ENCODE peak calls at places on chromosomes 7 and 10, in nine cellular contexts. C is adrenal gland, Y is AG04450, O is brain microvascular endothelial cell, U is esophagus squamous epithelium, M is WERI-Rb-1, P is cardiac muscle cell, G is fibroblast of lung, A is activated B cell treated with CpG ODN at 0.5 μM for 24 hours. F is an unnamed sample.

GRCh38 chr10:121442086-121442485 is 156.2 kb downstream of the FGFR2 start:
- DNase-seq in U (no peak), Y (no peak), O (no peak), P (no peak), A (no peak), C (no peak), M (no peak), G (no peak), F (no peak)

GRCh38 chr7:38383281-38383680 is 109.8 kb upstream of the TARP start:
- DNase-seq in G (no peak), O (no peak), P (no peak), C (no peak), U (no peak), Y (no peak), A (no peak), M (no peak), F (no peak)

GRCh38 chr7:75626954-75627353 is 111.8 kb downstream of the HIP1 start:
- DNase-seq in P (no peak), A (no peak), Y (no peak), U (no peak), C (no peak), O (no peak), G (no peak), M (no peak), F (no peak)

GRCh38 chr10:110989016-110989415 is 69.6 kb downstream of the SHOC2 start:
- DNase-seq in A (no peak), M (no peak), O (no peak), U (no peak), Y (no peak), G (peak), P (no peak), C (no peak), F (no peak)

GRCh38 chr7:112765105-112765504 is 25.1 kb downstream of the TMEM168 start:
- DNase-seq in U (no peak), M (no peak), C (no peak), O (no peak), G (no peak), A (no peak), P (no peak), Y (no peak), F (no peak)

GRCh38 chr10:95391570-95392249 is 100.9 kb upstream of the PDLIM1 start:
- DNase-seq in C (no peak), G (peak), O (peak), A (no peak), P (peak), Y (peak), M (no peak), U (no peak), F (no peak)

GRCh38 chr7:158802535-158803199 is 26.6 kb downstream of the ESYT2 start:
- DNase-seq in Y (no peak), M (no peak), C (no peak), O (no peak), P (peak), G (peak), U (no peak), A (no peak), F (no peak)

GRCh38 chr10:32958085-32958991 is at the start of gene ITGB1:
- DNase-seq in C (peak), U (peak), M (peak), O (peak), Y (peak), G (peak), A (peak), P (peak), F (peak)

GRCh38 chr10:101682172-101682825 is 12.7 kb downstream of the FBXW4 start:
- DNase-seq in G (peak), O (no peak), M (no peak), P (no peak), U (no peak), A (no peak), Y (no peak), C (no peak), F (no peak)

GRCh38 chr7:16921644-16922257 is 40.0 kb upstream of the AGR3 start:
- DNase-seq in A (no peak), U (no peak), O (no peak), Y (no peak), P (no peak), M (no peak), C (no peak), G (no peak), F (no peak)

GRCh38 chr7:124077546-124077945 is 44.7 kb upstream of the TMEM229A start:
- DNase-seq in A (no peak), C (no peak), G (no peak), O (no peak), P (no peak), M (no peak), U (no peak), Y (no peak), F (no peak)

GRCh38 chr7:96224682-96225081 is 97.2 kb downstream of the SLC25A13 start:
- DNase-seq in O (peak), C (no peak), M (peak), Y (no peak), A (no peak), U (no peak), P (peak), G (no peak), F (no peak)

GRCh38 chr7:111560773-111561658 is 1.3 kb downstream of the IMMP2L start:
- DNase-seq in M (no peak), A (no peak), G (peak), Y (no peak), C (no peak), O (peak), P (peak), U (no peak), F (no peak)

GRCh38 chr7:2654059-2654458 is 22.3 kb downstream of the TTYH3 start:
- DNase-seq in P (no peak), U (no peak), C (no peak), A (no peak), G (no peak), Y (no peak), M (no peak), O (no peak), F (no peak)

GRCh38 chr7:148383651-148384050 is 206.9 kb upstream of the C7orf33 start:
- DNase-seq in Y (no peak), A (no peak), G (no peak), U (no peak), P (no peak), O (no peak), C (no peak), M (no peak), F (no peak)

GRCh38 chr10:59648711-59649201 is 60.9 kb downstream of the SLC16A9 start:
- DNase-seq in G (no peak), M (no peak), C (no peak), O (peak), U (no peak), P (peak), A (no peak), Y (no peak), F (peak)

GRCh38 chr10:72764151-72764550 is 72.2 kb downstream of the MCU start:
- DNase-seq in M (no peak), A (no peak), Y (peak), G (peak), O (peak), U (no peak), P (peak), C (no peak), F (no peak)

GRCh38 chr10:51707392-51707791 is 8.0 kb upstream of the CSTF2T start:
- DNase-seq in G (no peak), A (no peak), C (no peak), P (no peak), M (no peak), O (no peak), Y (no peak), U (no peak), F (no peak)

GRCh38 chr7:108637049-108637621 is 67.5 kb downstream of the DNAJB9 start:
- DNase-seq in Y (no peak), C (no peak), P (no peak), A (no peak), M (no peak), U (no peak), O (no peak), G (no peak), F (no peak)

GRCh38 chr7:124765401-124766352 is at the start of gene GPR37:
- DNase-seq in A (no peak), G (peak), C (no peak), Y (peak), O (peak), U (peak), M (peak), P (peak), F (peak)

GRCh38 chr7:27269455-27269854 is 26.9 kb downstream of the EVX1 start:
- DNase-seq in Y (no peak), C (no peak), P (no peak), U (no peak), M (no peak), G (no peak), O (no peak), A (no peak), F (no peak)

GRCh38 chr10:75774780-75775490 is 343.5 kb downstream of the LRMDA start:
- DNase-seq in G (no peak), U (no peak), M (no peak), P (peak), O (no peak), A (no peak), Y (no peak), C (no peak), F (no peak)

GRCh38 chr10:21758239-21758638 is 224.2 kb downstream of the MLLT10 start:
- DNase-seq in U (no peak), O (no peak), G (no peak), Y (no peak), C (no peak), A (no peak), P (no peak), M (no peak), F (no peak)

GRCh38 chr7:92057375-92057774 is 76.9 kb downstream of the CYP51A1 start:
- DNase-seq in M (no peak), G (no peak), P (no peak), Y (no peak), A (no peak), C (no peak), U (no peak), O (no peak), F (no peak)

GRCh38 chr7:44441079-44441478 is 49.4 kb downstream of the NUDCD3 start:
- DNase-seq in C (no peak), A (no peak), M (no peak), G (no peak), U (no peak), O (no peak), P (no peak), Y (no peak), F (no peak)

GRCh38 chr7:3937146-3937545 is 636.1 kb downstream of the SDK1 start:
- DNase-seq in G (no peak), Y (no peak), O (no peak), P (no peak), A (no peak), M (no peak), C (peak), U (no peak), F (no peak)

GRCh38 chr10:76040830-76041220 is 609.4 kb downstream of the LRMDA start:
- DNase-seq in O (no peak), G (no peak), U (no peak), P (no peak), A (no peak), C (no peak), M (no peak), Y (no peak), F (no peak)

GRCh38 chr7:140707132-140707531 is 10.6 kb downstream of the NDUFB2 start:
- DNase-seq in Y (no peak), P (no peak), A (no peak), U (no peak), O (no peak), C (no peak), M (no peak), G (peak), F (no peak)

GRCh38 chr10:46526682-46527038 is 29.8 kb downstream of the GPRIN2 start:
- DNase-seq in P (no peak), A (peak), M (no peak), U (no peak), Y (no peak), C (no peak), G (no peak), O (no peak), F (no peak)

DNA sequence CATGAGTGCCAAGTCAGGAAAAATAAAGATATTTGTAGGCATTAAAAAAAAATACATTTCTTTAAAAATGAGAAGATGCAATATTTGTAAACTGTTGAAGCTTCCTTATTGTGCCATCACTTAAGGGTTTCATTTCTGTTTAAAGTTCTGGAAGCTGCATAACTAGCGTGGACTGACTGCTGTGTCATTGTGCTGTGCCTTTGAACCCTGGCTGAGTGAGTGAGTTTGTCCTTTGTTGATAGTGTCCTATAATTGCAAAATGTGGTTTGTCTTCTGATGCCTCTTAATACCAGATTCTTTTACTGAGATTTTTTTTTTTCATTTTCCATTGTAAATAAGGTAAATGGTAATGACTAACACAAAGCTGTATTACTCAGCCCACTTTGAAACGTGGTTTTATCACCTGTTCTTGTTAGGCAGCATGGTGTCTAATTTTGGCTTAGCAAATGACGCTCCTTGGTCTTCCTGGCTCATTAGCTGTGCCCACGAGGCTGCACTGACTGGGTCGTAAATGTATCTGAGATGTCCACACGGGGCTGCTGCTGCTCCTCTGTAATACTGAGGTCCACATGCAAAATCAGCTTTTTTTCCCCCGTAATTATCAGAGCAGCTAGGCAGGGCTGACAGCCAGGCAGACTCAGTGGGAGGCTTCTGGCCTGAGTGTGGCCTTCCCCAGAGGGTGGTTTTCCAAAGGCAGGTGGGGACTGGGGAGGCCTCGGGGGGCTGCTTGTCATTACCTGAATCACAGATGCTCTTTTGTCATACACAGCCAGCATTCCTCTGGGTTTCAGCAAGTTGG is 14.8 kb downstream of the ZSCAN25 start:
- DNase-seq in Y (no peak), G (peak), U (no peak), O (peak), C (peak), P (peak), M (no peak), A (no peak), F (no peak)
- TF ChIP-seq CTCF in Y (no peak), G (peak), U (peak), O (peak), C (peak), P (peak), M (peak), A (no peak), F (no peak)

DNA sequence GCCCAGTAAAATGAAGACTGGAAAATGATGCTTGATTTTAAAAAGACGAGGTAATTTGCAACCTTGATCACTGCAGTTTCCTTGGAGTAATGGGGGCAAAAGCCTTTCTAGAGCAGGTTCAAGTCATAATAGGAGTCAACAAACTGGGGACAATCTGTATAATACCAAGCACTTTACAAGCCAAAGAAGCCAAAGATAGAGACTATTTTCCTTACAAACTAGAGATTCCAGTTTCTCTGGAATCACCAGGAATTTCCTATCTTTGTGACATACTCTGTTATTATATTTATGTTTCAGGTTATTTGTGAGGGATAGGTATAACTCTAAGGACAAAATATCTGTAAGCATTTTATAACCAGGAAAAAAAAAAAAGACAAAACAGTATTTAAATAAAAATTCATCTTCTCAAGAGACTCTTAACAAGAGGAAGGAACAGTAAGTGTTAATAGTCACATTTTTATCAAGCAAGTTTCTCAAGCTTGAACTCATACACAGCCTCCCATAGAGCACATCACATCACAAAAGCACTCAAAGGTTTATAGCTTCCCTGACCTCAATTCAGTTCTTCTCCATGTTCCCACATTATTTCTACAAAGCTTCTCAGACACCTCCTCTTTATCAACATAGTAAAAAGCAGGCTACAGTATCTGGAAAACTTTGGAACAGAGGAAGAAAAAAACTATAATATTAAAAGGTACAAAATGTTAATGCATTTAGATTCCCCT is 18.9 kb downstream of the JMJD1C start:
- DNase-seq in M (no peak), Y (no peak), U (no peak), A (no peak), G (no peak), C (no peak), O (no peak), P (no peak), F (no peak)
- TF ChIP-seq CTCF in M (no peak), Y (no peak), U (no peak), A (no peak), G (no peak), C (no peak), O (no peak), P (no peak), F (no peak)

DNA sequence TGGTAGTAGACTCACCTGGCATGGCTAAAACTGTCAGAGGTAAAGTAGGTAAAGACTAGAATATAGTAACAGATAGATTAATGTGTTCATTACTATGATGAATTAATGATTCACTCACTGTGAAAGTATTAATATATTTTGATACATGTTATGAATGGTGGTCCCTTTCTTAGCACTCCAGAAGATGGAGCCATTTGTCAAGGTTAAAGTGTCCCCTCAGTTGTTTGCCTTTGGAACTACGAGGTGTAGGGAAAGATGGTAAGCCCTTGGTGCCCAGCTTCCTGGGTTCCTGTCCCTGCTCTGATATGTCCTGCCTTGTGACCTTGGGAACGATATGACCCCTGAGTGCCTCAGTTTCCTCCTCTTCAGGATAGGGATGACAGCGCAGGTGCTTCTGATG is 49.4 kb downstream of the HTRA1 start:
- DNase-seq in G (no peak), A (no peak), M (no peak), O (no peak), C (no peak), U (no peak), P (no peak), Y (no peak), F (no peak)
- TF ChIP-seq CTCF in G (no peak), A (no peak), M (no peak), O (no peak), C (no peak), U (no peak), P (no peak), Y (no peak), F (no peak)

DNA sequence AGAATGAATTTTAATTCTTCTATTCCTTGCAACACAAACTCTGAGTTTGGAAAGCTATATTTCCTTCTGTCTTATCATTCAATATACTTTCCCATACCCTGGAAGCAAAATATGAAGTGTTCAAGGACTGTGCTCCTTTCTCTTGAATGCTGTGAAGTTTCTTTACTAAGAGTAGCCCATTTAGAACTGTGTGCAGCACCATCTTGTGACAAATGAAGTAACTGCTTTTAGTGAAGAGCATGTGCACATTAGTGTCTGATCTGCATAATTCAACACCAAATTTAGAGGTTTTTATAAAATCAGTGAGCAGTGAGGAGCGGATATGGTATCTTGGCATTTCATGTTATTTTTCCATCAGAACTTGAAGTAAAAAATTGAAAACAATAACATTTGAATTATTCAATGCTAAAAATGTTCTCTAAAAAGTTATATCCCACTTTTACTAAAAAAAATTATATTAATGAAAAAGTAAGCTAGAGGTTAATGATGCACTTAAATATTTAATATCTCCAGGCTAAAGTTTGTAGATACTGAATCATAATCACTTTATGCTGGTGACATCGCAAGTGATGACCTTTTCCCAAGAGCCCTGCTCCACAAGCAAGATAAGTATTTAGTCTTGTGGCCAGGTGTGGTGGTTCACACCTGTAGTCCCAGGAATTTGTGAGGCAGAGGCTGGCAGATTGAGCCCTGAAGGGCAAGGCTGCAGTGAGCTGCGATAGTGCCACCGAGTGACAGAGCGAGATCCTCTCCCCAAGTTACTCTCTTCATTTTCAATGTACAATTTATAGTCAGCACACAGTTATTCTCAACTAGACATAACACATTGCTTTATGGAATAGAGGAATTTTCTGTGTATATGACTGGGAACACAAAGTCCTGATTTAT is 108.8 kb upstream of the PCLO start:
- DNase-seq in P (peak), G (peak), M (peak), Y (peak), A (no peak), U (no peak), O (peak), C (no peak), F (no peak)
- TF ChIP-seq CTCF in P (peak), G (peak), M (peak), Y (peak), A (no peak), U (no peak), O (peak), C (peak), F (peak)

DNA sequence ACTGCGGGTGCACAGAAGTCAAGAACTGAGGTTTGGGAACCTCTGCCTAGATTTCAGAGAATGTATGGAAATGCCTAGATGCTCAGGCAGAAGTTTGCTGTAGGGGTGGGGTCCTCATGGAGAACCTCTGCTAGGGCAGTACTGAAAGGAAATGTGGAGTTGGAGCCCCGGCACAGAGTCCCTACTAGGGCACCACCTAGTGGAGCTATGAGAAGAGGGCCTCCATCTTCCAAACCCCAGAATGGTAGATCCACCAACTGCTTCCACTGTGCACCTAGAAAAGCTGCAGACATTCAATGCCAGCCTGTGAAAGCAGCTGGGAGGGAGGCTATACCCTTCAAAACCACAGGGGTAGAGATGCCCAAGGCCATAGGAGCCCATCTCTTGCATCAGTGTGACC is 1336.0 kb upstream of the CELF2 start:
- DNase-seq in O (no peak), U (no peak), A (no peak), C (no peak), Y (no peak), P (no peak), M (no peak), G (no peak), F (no peak)
- TF ChIP-seq CTCF in O (peak), U (no peak), A (no peak), C (no peak), Y (no peak), P (no peak), M (no peak), G (no peak), F (no peak)

DNA sequence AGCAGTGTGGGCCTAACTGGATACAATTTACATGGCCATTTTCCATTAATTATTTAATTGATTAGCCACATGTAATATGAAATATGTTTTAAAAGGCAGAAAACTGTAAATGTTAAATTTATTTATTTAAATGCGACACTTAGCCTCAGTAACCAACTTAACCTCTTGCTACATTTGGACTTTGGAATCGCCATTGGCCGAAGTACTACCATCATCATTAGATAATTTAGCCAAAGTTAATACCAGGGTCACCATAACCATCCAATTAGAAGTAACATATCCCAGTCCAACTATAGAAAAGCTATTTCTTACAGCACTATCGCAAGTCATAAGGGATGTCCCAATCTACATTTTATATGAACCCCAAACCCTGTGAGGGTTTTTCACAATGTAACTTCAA is 558.6 kb upstream of the IGFBP3 start:
- DNase-seq in G (no peak), C (no peak), U (no peak), Y (no peak), M (no peak), O (no peak), P (no peak), A (no peak), F (no peak)
- TF ChIP-seq CTCF in G (no peak), C (no peak), U (no peak), Y (no peak), M (no peak), O (no peak), P (no peak), A (no peak), F (no peak)